ENCODE peak calls at places on chromosomes 2 and 18, in five cellular contexts. One of them, this sample, is unnamed.
A peak's percentile ranks its signal among the peaks of the same experiment; 100 is the strongest.

GRCh38 chr2:132412021-132412420 is 4.6 kb upstream of the GPR39 start:
- DNase-seq in endothelial cell: no peak
- DNase-seq in ELF-1: no peak
- DNase-seq in foreskin fibroblast: no peak
- DNase-seq in DMS 273 treated with DMSO at 0.1 percent for 48 hours: no peak
- DNase-seq in this sample: no peak

GRCh38 chr2:168633200-168633599 is 169.2 kb upstream of the NOSTRIN start:
- DNase-seq in endothelial cell: no peak
- DNase-seq in DMS 273 treated with DMSO at 0.1 percent for 48 hours: no peak
- DNase-seq in ELF-1: no peak
- DNase-seq in foreskin fibroblast: peak; percentile 53
- DNase-seq in this sample: no peak

GRCh38 chr2:205727174-205727573 is 44.9 kb downstream of the NRP2 start:
- DNase-seq in ELF-1: no peak
- DNase-seq in DMS 273 treated with DMSO at 0.1 percent for 48 hours: no peak
- DNase-seq in endothelial cell: no peak
- DNase-seq in foreskin fibroblast: no peak
- DNase-seq in this sample: no peak

GRCh38 chr2:174681983-174682577 is 82.2 kb downstream of the CHRNA1 start:
- DNase-seq in ELF-1: peak; percentile 49
- DNase-seq in foreskin fibroblast: no peak
- DNase-seq in DMS 273 treated with DMSO at 0.1 percent for 48 hours: no peak
- DNase-seq in endothelial cell: peak; percentile 44
- DNase-seq in this sample: no peak

GRCh38 chr2:127047716-127048617 is 59.0 kb downstream of the BIN1 start:
- DNase-seq in DMS 273 treated with DMSO at 0.1 percent for 48 hours: no peak
- DNase-seq in endothelial cell: no peak
- DNase-seq in ELF-1: no peak
- DNase-seq in foreskin fibroblast: no peak
- DNase-seq in this sample: no peak

GRCh38 chr18:79396431-79397287 is 929 bp downstream of the NFATC1 start:
- DNase-seq in endothelial cell: peak; percentile 57
- DNase-seq in ELF-1: peak; percentile 19
- DNase-seq in DMS 273 treated with DMSO at 0.1 percent for 48 hours: peak; percentile 37
- DNase-seq in foreskin fibroblast: peak; percentile 30
- DNase-seq in this sample: peak; percentile 21

GRCh38 chr2:206212673-206213513 is 53.2 kb downstream of the EEF1B2 start:
- DNase-seq in foreskin fibroblast: peak; percentile 60
- DNase-seq in DMS 273 treated with DMSO at 0.1 percent for 48 hours: no peak
- DNase-seq in ELF-1: peak; percentile 42
- DNase-seq in endothelial cell: no peak
- DNase-seq in this sample: peak; percentile 43

GRCh38 chr18:23422751-23423418 is 30.2 kb upstream of the RIOK3 start:
- DNase-seq in foreskin fibroblast: peak; percentile 62
- DNase-seq in ELF-1: no peak
- DNase-seq in endothelial cell: no peak
- DNase-seq in DMS 273 treated with DMSO at 0.1 percent for 48 hours: peak; percentile 20
- DNase-seq in this sample: peak; percentile 82

GRCh38 chr2:223921204-223921603 is 23.9 kb downstream of the WDFY1 start:
- DNase-seq in endothelial cell: no peak
- DNase-seq in ELF-1: no peak
- DNase-seq in foreskin fibroblast: no peak
- DNase-seq in DMS 273 treated with DMSO at 0.1 percent for 48 hours: no peak
- DNase-seq in this sample: no peak

GRCh38 chr2:196291418-196291817 is 120.0 kb upstream of the STK17B start:
- DNase-seq in endothelial cell: no peak
- DNase-seq in ELF-1: no peak
- DNase-seq in foreskin fibroblast: no peak
- DNase-seq in DMS 273 treated with DMSO at 0.1 percent for 48 hours: no peak
- DNase-seq in this sample: no peak